ENCODE peak calls at places on chromosomes 5 and 9, in five cellular contexts. S is esophagus squamous epithelium; Y is lower lobe of right lung; F is mucosa of descending colon; R is effector CD4-positive, alpha-beta T cell. C is an unnamed sample.

GRCh38 chr9:21455320-21455719 is 15.1 kb downstream of the IFNA1 start:
- DNase-seq in R (no peak), S (no peak), Y (no peak), F (peak; percentile 19), C (no peak)

GRCh38 chr9:74696520-74696919 is 191.2 kb downstream of the TRPM6 start:
- DNase-seq in S (no peak), F (no peak), R (no peak), Y (no peak), C (no peak)

GRCh38 chr5:58235279-58235678 is 224.6 kb downstream of the PLK2 start:
- DNase-seq in F (no peak), S (no peak), Y (no peak), R (no peak), C (no peak)

GRCh38 chr9:3040761-3041160 is 196.9 kb upstream of the PUM3 start:
- DNase-seq in F (no peak), R (no peak), S (no peak), Y (no peak), C (no peak)

GRCh38 chr9:85142461-85143401 is 473.2 kb downstream of the NTRK2 start:
- DNase-seq in R (no peak), F (no peak), Y (peak; percentile 43), S (no peak), C (no peak)

GRCh38 chr5:154271466-154271865 is 80.9 kb downstream of the GALNT10 start:
- DNase-seq in F (no peak), Y (no peak), S (no peak), R (no peak), C (no peak)

GRCh38 chr5:35197351-35197750 is 32.9 kb downstream of the PRLR start:
- DNase-seq in F (no peak), Y (no peak), R (no peak), S (no peak), C (no peak)

GRCh38 chr5:35815089-35815936 is 41.4 kb upstream of the IL7R start:
- DNase-seq in F (no peak), R (no peak), Y (no peak), S (no peak), C (no peak)

GRCh38 chr5:57221049-57221568 is 47.2 kb downstream of the GPBP1 start:
- DNase-seq in S (no peak), R (peak; percentile 49), F (peak; percentile 69), Y (no peak), C (peak; percentile 63)

GRCh38 chr5:131206772-131207171 is 36.0 kb downstream of the LYRM7 start:
- DNase-seq in Y (no peak), F (no peak), R (no peak), S (no peak), C (no peak)

GRCh38 chr9:20551835-20552234 is 70.5 kb downstream of the MLLT3 start:
- DNase-seq in S (no peak), R (no peak), Y (no peak), F (peak; percentile 67), C (no peak)

GRCh38 chr9:111037744-111038335 is 430 bp downstream of the LPAR1 start:
- DNase-seq in Y (peak; percentile 57), R (no peak), F (peak; percentile 52), S (no peak), C (no peak)

GRCh38 chr5:56825222-56825824 is 10.0 kb downstream of the MAP3K1 start:
- DNase-seq in S (no peak), R (no peak), F (no peak), Y (no peak), C (no peak)

GRCh38 chr9:72333758-72334157 is 31.2 kb downstream of the ZFAND5 start:
- DNase-seq in F (no peak), R (no peak), S (no peak), Y (no peak), C (no peak)

GRCh38 chr9:23379842-23380241 is 446.2 kb downstream of the ELAVL2 start:
- DNase-seq in F (peak; percentile 59), Y (no peak), S (no peak), R (no peak), C (no peak)

GRCh38 chr9:16542290-16542689 is 328.2 kb downstream of the BNC2 start:
- DNase-seq in S (no peak), Y (no peak), F (no peak), R (no peak), C (no peak)

GRCh38 chr5:97046270-97046982 is 96.0 kb downstream of the LIX1 start:
- DNase-seq in F (no peak), R (no peak), S (no peak), Y (no peak), C (no peak)

GRCh38 chr9:76756273-76756650 is 8.0 kb upstream of the PCA3 start:
- DNase-seq in S (no peak), R (no peak), F (peak; percentile 51), Y (peak; percentile 49), C (no peak)

GRCh38 chr9:107587175-107587963 is 97.8 kb upstream of the KLF4 start:
- DNase-seq in F (peak; percentile 93), S (no peak), R (no peak), Y (peak; percentile 67), C (no peak)

GRCh38 chr5:10103098-10103497 is 146.6 kb downstream of the ATPSCKMT start:
- DNase-seq in S (no peak), R (no peak), F (no peak), Y (no peak), C (no peak)

GRCh38 chr9:120330031-120330430 is 249.9 kb downstream of the CDK5RAP2 start:
- DNase-seq in S (no peak), F (no peak), R (no peak), Y (no peak), C (no peak)

GRCh38 chr9:93031629-93032431 is 26.7 kb upstream of the SUSD3 start:
- DNase-seq in S (no peak), Y (no peak), R (no peak), F (no peak), C (no peak)

GRCh38 chr9:22005700-22006605 is 3.2 kb downstream of the CDKN2B start:
- DNase-seq in R (no peak), F (no peak), Y (no peak), S (no peak), C (no peak)

GRCh38 chr5:154138701-154139100 is 51.8 kb upstream of the GALNT10 start:
- DNase-seq in S (no peak), F (no peak), Y (no peak), R (no peak), C (no peak)

GRCh38 chr9:101711330-101711941 is 27.0 kb downstream of the GRIN3A start:
- DNase-seq in S (no peak), Y (no peak), F (peak; percentile 20), R (no peak), C (no peak)

GRCh38 chr5:56735845-56736641 is 79.3 kb upstream of the MAP3K1 start:
- DNase-seq in R (no peak), S (no peak), Y (no peak), F (peak; percentile 3), C (no peak)

GRCh38 chr5:16884595-16884994 is 51.5 kb downstream of the MYO10 start:
- DNase-seq in S (no peak), R (no peak), F (peak; percentile 40), Y (no peak), C (no peak)

GRCh38 chr9:130687615-130688014 is 6.0 kb upstream of the EXOSC2 start:
- DNase-seq in S (no peak), R (no peak), Y (no peak), F (no peak), C (no peak)

GRCh38 chr9:116450378-116451139 is 236.5 kb upstream of the TRIM32 start:
- DNase-seq in S (no peak), R (no peak), Y (peak; percentile 48), F (no peak), C (no peak)

GRCh38 chr5:43572357-43572756 is 15.5 kb upstream of the PAIP1 start:
- DNase-seq in F (no peak), R (no peak), Y (no peak), S (no peak), C (no peak)

GRCh38 chr9:14451949-14452348 is 138.0 kb upstream of the NFIB start:
- DNase-seq in F (no peak), R (no peak), S (no peak), Y (no peak), C (no peak)

GRCh38 chr5:90548069-90548593 is 10.5 kb upstream of the ADGRV1 start:
- DNase-seq in R (no peak), F (peak; percentile 79), Y (peak; percentile 81), S (no peak), C (no peak)

GRCh38 chr9:103323699-103324098 is 328.6 kb downstream of the CYLC2 start:
- DNase-seq in R (no peak), Y (no peak), S (no peak), F (no peak), C (no peak)

GRCh38 chr5:95940758-95941682 is 20.6 kb downstream of the ELL2 start:
- DNase-seq in F (no peak), S (no peak), R (no peak), Y (no peak), C (no peak)

GRCh38 chr5:72282878-72283277 is 37.2 kb downstream of the MRPS27 start:
- DNase-seq in R (no peak), Y (no peak), F (no peak), S (no peak), C (no peak)

GRCh38 chr9:121976751-121977150 is 116.4 kb downstream of the TTLL11 start:
- DNase-seq in F (no peak), S (no peak), R (no peak), Y (no peak), C (no peak)